ENCODE peak calls at places on chromosomes 12 and 14, in seven cellular contexts. E is fibroblast of pulmonary artery; L is fibroblast of lung; J is effector memory CD4-positive, alpha-beta T cell; S is GM06990; D is Jurkat, Clone E6-1; Z is aorta. Q is an unnamed sample.

GRCh38 chr12:123150804-123151678 is at the start of gene PITPNM2:
- DNase-seq in J (peak), L (peak), E (peak), S (peak), D (no peak), Z (peak), Q (no peak)

GRCh38 chr14:54567224-54567633 is 301 bp downstream of the SAMD4A start:
- DNase-seq in Z (peak), D (no peak), L (peak), S (no peak), J (no peak), E (no peak), Q (no peak)

GRCh38 chr12:131430158-131430772 is 280.6 kb upstream of the SFSWAP start:
- DNase-seq in Z (no peak), L (no peak), D (no peak), E (no peak), S (no peak), J (no peak), Q (no peak)

GRCh38 chr14:62763951-62764350 is 281.3 kb downstream of the KCNH5 start:
- DNase-seq in J (no peak), D (no peak), S (no peak), E (no peak), Z (no peak), L (peak), Q (no peak)

GRCh38 chr12:76241371-76241770 is 106.8 kb downstream of the BBS10 start:
- DNase-seq in L (peak), D (no peak), Z (no peak), J (no peak), S (no peak), E (no peak), Q (no peak)

GRCh38 chr14:106268013-106268727 is 741.8 kb downstream of the TMEM121 start:
- DNase-seq in D (peak), E (no peak), L (no peak), J (peak), S (peak), Z (no peak), Q (no peak)

GRCh38 chr14:102272392-102272791 is 32.6 kb downstream of the MOK start:
- DNase-seq in J (no peak), Z (no peak), E (peak), S (no peak), L (peak), D (no peak), Q (no peak)

GRCh38 chr12:102300824-102301461 is 103.3 kb upstream of the PMCH start:
- DNase-seq in E (peak), Z (no peak), S (peak), D (peak), L (peak), J (no peak), Q (no peak)

GRCh38 chr12:89706551-89707348 is 1.9 kb downstream of the ATP2B1 start:
- DNase-seq in Z (peak), E (no peak), S (peak), L (peak), J (no peak), D (no peak), Q (no peak)

GRCh38 chr12:24198070-24198469 is 248.6 kb upstream of the SOX5 start:
- DNase-seq in S (no peak), E (peak), J (no peak), Z (no peak), D (no peak), L (peak), Q (no peak)

GRCh38 chr14:69260979-69261605 is 1.1 kb downstream of the GALNT16 start:
- DNase-seq in Z (no peak), L (no peak), E (no peak), S (peak), J (no peak), D (no peak), Q (peak)

GRCh38 chr14:75875958-75876357 is 105.8 kb downstream of the TGFB3 start:
- DNase-seq in S (peak), E (no peak), Z (no peak), D (no peak), L (no peak), J (no peak), Q (peak)

GRCh38 chr12:31234053-31234835 is 91.7 kb downstream of the SINHCAF start:
- DNase-seq in J (no peak), E (no peak), S (no peak), L (no peak), D (no peak), Z (no peak), Q (no peak)

GRCh38 chr14:68703093-68703492 is 89.8 kb downstream of the ZFP36L1 start:
- DNase-seq in Z (peak), J (no peak), E (peak), L (peak), S (no peak), D (no peak), Q (peak)

GRCh38 chr12:100611031-100611430 is 37.5 kb downstream of the GAS2L3 start:
- DNase-seq in E (no peak), S (no peak), Z (no peak), L (no peak), J (no peak), D (no peak), Q (no peak)

GRCh38 chr12:9910716-9911421 is 21.3 kb downstream of the CLEC2A start:
- DNase-seq in D (no peak), J (no peak), L (no peak), E (no peak), S (no peak), Z (no peak), Q (no peak)

GRCh38 chr14:89618309-89618708 is 201.3 kb upstream of the FOXN3 start:
- DNase-seq in E (peak), D (no peak), S (no peak), J (no peak), Z (no peak), L (peak), Q (no peak)

GRCh38 chr12:46374286-46374685 is 1.7 kb upstream of the SLC38A2 start:
- DNase-seq in L (no peak), J (no peak), Z (no peak), E (no peak), D (no peak), S (no peak), Q (no peak)

GRCh38 chr14:101927859-101928258 is 36.5 kb upstream of the DYNC1H1 start:
- DNase-seq in S (no peak), J (no peak), E (peak), L (peak), Z (peak), D (no peak), Q (no peak)

GRCh38 chr12:53994691-53995310 is 5.2 kb upstream of the HOXC9 start:
- DNase-seq in L (no peak), E (no peak), J (no peak), D (no peak), Z (no peak), S (no peak), Q (no peak)

GRCh38 chr12:2336409-2336829 is 283.6 kb downstream of the CACNA1C start:
- DNase-seq in S (peak), Z (peak), L (peak), D (no peak), J (no peak), E (peak), Q (peak)

GRCh38 chr14:56002876-56003625 is 115.2 kb upstream of the PELI2 start:
- DNase-seq in Z (no peak), J (no peak), S (peak), E (no peak), D (peak), L (no peak), Q (no peak)

GRCh38 chr14:51880810-51881580 is 20.6 kb downstream of the GNG2 start:
- DNase-seq in E (peak), Z (no peak), S (no peak), D (no peak), L (peak), J (no peak), Q (no peak)

GRCh38 chr14:79278798-79279644 is 932.3 kb downstream of the DIO2 start:
- DNase-seq in L (peak), Z (peak), S (peak), J (no peak), D (no peak), E (peak), Q (no peak)

GRCh38 chr12:57889541-57889989 is 43.0 kb upstream of the CTDSP2 start:
- DNase-seq in E (peak), D (no peak), S (no peak), J (no peak), Z (peak), L (peak), Q (no peak)

GRCh38 chr12:662541-663292 is 528 bp downstream of the NINJ2 start:
- DNase-seq in E (peak), L (peak), J (no peak), D (no peak), S (no peak), Z (no peak), Q (no peak)
- H3K4me3 ChIP-seq in E (peak), L (peak), J (peak), D (peak), S (no peak), Z (no peak), Q (no peak)

GRCh38 chr14:59463773-59464650 is 1.2 kb downstream of the GPR135 start:
- DNase-seq in L (peak), J (no peak), D (no peak), E (no peak), S (peak), Z (peak), Q (no peak)

GRCh38 chr14:59464651-59465569 is at the start of gene GPR135:
- DNase-seq in J (peak), S (peak), Z (peak), E (peak), L (peak), D (no peak), Q (no peak)

GRCh38 chr14:59461891-59462290 is 3.3 kb downstream of the GPR135 start:
- DNase-seq in D (no peak), Z (no peak), E (no peak), J (no peak), S (no peak), L (no peak), Q (no peak)

GRCh38 chr14:59460378-59460777 is 4.8 kb downstream of the GPR135 start:
- DNase-seq in L (no peak), Z (no peak), S (no peak), J (no peak), E (no peak), D (no peak), Q (no peak)

DNA sequence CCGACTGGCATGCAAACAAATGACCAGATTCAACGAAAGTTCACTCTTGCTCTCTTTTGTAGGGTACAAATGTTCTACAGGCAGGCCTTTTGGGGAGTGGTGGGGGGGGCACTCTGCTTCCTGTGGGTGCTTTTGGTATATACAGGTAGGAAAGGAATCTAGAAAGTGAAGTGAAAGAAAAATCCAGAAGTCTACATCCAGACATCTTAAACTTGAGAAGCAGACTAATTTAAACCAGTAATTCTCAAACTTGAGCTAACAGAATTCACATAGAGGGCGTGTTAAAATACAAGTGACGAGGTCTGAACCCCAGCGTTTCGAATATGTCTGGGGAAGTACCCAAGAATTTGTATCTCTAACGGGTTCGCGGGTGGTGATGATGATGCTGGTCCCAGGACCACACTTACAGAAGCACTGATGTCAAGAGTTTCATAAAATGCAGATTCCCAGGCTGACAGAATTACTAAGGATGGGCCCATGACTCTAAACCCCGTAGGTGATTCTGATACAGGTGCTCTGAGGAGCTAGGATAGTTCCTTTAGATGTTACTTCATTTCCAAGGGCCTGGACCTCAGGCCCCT is 480 bp upstream of the GPR135 start:
- DNase-seq in E (no peak), S (no peak), J (no peak), L (no peak), D (no peak), Z (no peak), Q (no peak)
- H3K4me3 ChIP-seq in E (peak), S (peak), J (peak), L (peak), D (no peak), Z (peak), Q (no peak)

DNA sequence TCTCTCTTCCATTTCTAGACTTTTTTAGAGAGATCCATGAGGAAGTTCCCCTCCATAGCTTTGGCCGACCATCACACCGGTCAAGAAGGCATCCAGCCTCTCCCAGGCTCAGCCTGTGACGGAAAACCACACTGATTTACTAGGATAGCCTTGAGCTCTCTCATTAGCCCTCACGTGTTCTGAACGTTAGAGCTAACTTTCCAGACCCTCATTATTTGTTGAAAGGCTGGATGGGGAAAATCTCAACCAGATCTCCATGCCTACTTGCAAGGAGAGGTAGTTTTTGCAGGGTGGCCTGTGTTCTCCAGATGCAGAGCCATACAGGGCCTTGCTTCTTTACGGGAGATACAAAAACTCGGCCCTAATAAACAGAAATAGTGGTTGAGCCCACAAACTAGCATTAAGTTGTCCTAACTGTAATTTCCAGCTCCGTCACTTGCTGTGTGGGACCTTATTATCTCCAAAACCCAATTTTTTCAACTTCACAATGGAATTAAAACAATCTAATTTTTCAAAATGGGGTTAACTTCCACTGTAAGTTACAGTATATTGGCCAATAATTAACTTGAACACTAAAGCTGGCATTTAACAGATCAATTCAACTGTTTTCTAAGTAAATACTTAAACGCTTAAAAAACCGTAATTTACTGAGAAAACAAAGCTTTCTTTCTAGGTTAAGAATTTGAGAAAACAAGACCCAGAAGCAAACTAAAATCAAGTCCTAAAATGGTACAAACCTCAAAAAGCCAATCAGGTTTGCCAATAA is 65.3 kb downstream of the KLHL28 start:
- DNase-seq in L (no peak), D (no peak), J (no peak), Z (no peak), S (no peak), E (no peak), Q (no peak)
- H3K4me3 ChIP-seq in L (no peak), D (peak), J (peak), Z (no peak), S (no peak), E (peak), Q (peak)

GRCh38 chr14:28765169-28765906 is 1.2 kb upstream of the FOXG1 start:
- DNase-seq in Z (no peak), S (no peak), L (no peak), E (no peak), D (no peak), J (no peak), Q (no peak)

GRCh38 chr14:28767851-28768548 is 1.4 kb downstream of the FOXG1 start:
- DNase-seq in Z (no peak), J (no peak), L (no peak), S (peak), E (no peak), D (no peak), Q (no peak)

GRCh38 chr14:28765907-28766504 is 581 bp upstream of the FOXG1 start:
- DNase-seq in L (peak), Z (no peak), D (no peak), J (no peak), E (no peak), S (peak), Q (no peak)

GRCh38 chr14:28767239-28767850 is 758 bp downstream of the FOXG1 start:
- DNase-seq in Z (no peak), L (no peak), E (no peak), S (no peak), J (no peak), D (no peak), Q (no peak)

DNA sequence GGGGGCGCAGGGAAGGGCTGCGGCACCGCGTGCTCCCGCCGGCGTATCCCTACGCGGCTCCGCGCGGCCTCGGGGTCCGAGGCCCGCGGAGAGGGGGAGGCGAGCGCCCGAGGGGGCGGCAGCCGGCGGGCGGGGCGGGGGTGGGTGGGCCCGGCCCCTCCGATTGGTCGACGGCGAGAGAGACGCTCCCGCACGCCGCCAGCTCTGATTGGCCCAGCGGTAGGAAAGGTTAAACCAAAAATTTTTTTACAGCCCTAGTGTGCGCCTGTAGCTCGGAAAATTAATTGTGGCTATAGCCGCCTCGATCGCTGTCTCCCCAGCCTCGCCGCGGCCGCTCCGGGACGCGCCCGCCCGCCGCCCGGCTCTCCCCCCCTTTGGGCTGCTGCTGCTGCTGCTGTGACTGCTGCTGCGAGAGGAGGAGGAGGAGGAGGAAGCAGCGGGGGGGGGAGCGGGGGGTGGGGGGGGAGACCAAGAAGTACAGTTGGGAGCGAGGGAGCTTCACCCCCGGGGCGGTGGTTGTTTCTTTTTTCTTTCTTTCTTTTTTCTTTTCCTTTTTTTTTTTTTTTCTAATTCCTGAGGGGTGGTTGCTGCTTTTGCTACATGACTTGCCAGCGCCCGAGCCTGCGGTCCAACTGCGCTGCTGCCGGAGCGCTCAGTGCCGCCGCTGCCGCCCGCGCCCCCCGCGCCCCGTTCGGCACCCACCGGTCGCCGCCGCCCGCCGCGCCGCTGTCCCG is at the start of gene FOXG1:
- DNase-seq in L (peak), J (no peak), E (peak), D (no peak), S (peak), Z (no peak), Q (no peak)
- H3K4me3 ChIP-seq in L (no peak), J (no peak), E (peak), D (no peak), S (no peak), Z (peak), Q (no peak)

GRCh38 chr12:38906482-38907170 is 1.2 kb upstream of the CPNE8 start:
- DNase-seq in E (peak), L (peak), J (peak), S (peak), D (peak), Z (peak), Q (peak)
- H3K4me3 ChIP-seq in E (peak), L (peak), J (peak), S (peak), D (peak), Z (peak), Q (peak)

GRCh38 chr12:94266390-94266789 is 118.0 kb downstream of the PLXNC1 start:
- DNase-seq in Z (peak), D (no peak), J (no peak), E (no peak), S (no peak), L (no peak), Q (no peak)

GRCh38 chr12:94267530-94267877 is 119.1 kb downstream of the PLXNC1 start:
- DNase-seq in Z (no peak), J (no peak), S (no peak), L (no peak), E (no peak), D (no peak), Q (no peak)

GRCh38 chr12:94267907-94268575 is 119.7 kb downstream of the PLXNC1 start:
- DNase-seq in J (no peak), Z (no peak), E (no peak), S (no peak), L (no peak), D (no peak), Q (no peak)

GRCh38 chr12:94265966-94266365 is 117.6 kb downstream of the PLXNC1 start:
- DNase-seq in L (no peak), J (no peak), D (no peak), Z (no peak), E (no peak), S (no peak), Q (no peak)

DNA sequence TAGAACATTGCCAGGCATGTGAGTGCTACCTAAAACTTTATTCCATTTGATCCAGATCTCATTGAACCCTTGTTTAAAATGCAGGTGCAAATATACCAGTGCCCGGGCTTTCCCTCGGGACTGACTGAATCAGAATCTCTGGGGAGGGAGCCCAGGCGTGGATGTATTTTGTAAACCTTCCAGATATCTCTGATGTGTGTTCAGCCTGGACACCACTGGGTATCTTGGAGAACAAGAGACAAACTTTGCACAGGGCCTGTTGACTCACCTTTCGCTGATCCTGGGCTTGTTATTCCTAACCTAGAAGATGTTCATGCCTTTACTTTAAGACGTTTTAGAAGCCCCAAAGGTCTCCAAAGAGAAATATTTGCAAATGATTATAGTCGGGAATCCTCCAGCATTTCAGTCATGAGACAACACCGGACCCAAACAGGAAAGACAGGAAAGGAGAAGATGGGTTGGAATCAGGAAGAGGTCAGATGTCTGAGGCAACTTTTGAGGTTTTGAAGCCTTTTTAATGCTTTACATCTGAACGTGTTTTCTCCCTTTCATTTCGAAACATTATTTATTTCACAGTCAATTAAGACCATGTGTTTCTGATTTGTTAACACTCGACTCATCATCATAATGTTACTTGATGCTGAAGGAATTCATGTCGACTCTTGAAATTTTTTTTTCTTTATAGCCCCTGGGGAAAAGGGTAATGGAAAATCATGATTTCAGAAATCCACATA is 118.6 kb downstream of the PLXNC1 start:
- DNase-seq in Z (no peak), L (peak), D (no peak), J (no peak), S (no peak), E (no peak), Q (no peak)
- H3K4me3 ChIP-seq in Z (no peak), L (no peak), D (no peak), J (no peak), S (no peak), E (no peak), Q (no peak)

GRCh38 chr14:105090493-105091334 is 25.5 kb upstream of the GPR132 start:
- DNase-seq in Z (peak), S (peak), J (peak), E (peak), D (peak), L (peak), Q (peak)
- H3K4me3 ChIP-seq in Z (no peak), S (no peak), J (no peak), E (no peak), D (no peak), L (no peak), Q (no peak)

Q was measured in PC-9.